ENCODE peak calls at places on chromosomes 3 and 15, in ten cellular contexts. One of them, this sample, is unnamed.

GRCh38 chr15:27747997-27748396 is 351.1 kb downstream of the OCA2 start:
- DNase-seq in Right ventricle myocardium superior: no peak
- DNase-seq in IMR-90: no peak
- DNase-seq in nucleus accumbens: no peak
- DNase-seq in endothelial cell: no peak
- DNase-seq in naive thymus-derived CD8-positive, alpha-beta T cell: no peak
- DNase-seq in mammary epithelial cell: no peak
- DNase-seq in lung microvascular endothelial cell: no peak
- DNase-seq in activated CD8-positive, alpha-beta memory T cell treated with anti-CD3 and anti-CD28 coated beads for 24 hours: no peak
- DNase-seq in stimulated activated CD4-positive, alpha-beta T cell treated with anti-CD3 and anti-CD28 coated beads, Interleukin-4, amount 100 ng/mL, for 4 hours: no peak
- DNase-seq in this sample: no peak

GRCh38 chr15:63532307-63532744 is 27.9 kb downstream of the USP3 start:
- DNase-seq in stimulated activated CD4-positive, alpha-beta T cell treated with anti-CD3 and anti-CD28 coated beads, Interleukin-4, amount 100 ng/mL, for 4 hours: no peak
- DNase-seq in IMR-90: peak
- DNase-seq in lung microvascular endothelial cell: no peak
- DNase-seq in endothelial cell: no peak
- DNase-seq in activated CD8-positive, alpha-beta memory T cell treated with anti-CD3 and anti-CD28 coated beads for 24 hours: no peak
- DNase-seq in nucleus accumbens: no peak
- DNase-seq in mammary epithelial cell: no peak
- DNase-seq in naive thymus-derived CD8-positive, alpha-beta T cell: no peak
- DNase-seq in Right ventricle myocardium superior: no peak
- DNase-seq in this sample: no peak

GRCh38 chr3:57158813-57159678 is 6.1 kb downstream of the IL17RD start:
- DNase-seq in lung microvascular endothelial cell: peak
- DNase-seq in nucleus accumbens: no peak
- DNase-seq in mammary epithelial cell: peak
- DNase-seq in activated CD8-positive, alpha-beta memory T cell treated with anti-CD3 and anti-CD28 coated beads for 24 hours: no peak
- DNase-seq in naive thymus-derived CD8-positive, alpha-beta T cell: no peak
- DNase-seq in endothelial cell: peak
- DNase-seq in stimulated activated CD4-positive, alpha-beta T cell treated with anti-CD3 and anti-CD28 coated beads, Interleukin-4, amount 100 ng/mL, for 4 hours: no peak
- DNase-seq in Right ventricle myocardium superior: no peak
- DNase-seq in IMR-90: no peak
- DNase-seq in this sample: no peak

GRCh38 chr3:160668454-160668853 is 8.5 kb upstream of the ARL14 start:
- DNase-seq in activated CD8-positive, alpha-beta memory T cell treated with anti-CD3 and anti-CD28 coated beads for 24 hours: no peak
- DNase-seq in Right ventricle myocardium superior: no peak
- DNase-seq in lung microvascular endothelial cell: no peak
- DNase-seq in endothelial cell: no peak
- DNase-seq in nucleus accumbens: no peak
- DNase-seq in mammary epithelial cell: no peak
- DNase-seq in stimulated activated CD4-positive, alpha-beta T cell treated with anti-CD3 and anti-CD28 coated beads, Interleukin-4, amount 100 ng/mL, for 4 hours: no peak
- DNase-seq in IMR-90: no peak
- DNase-seq in naive thymus-derived CD8-positive, alpha-beta T cell: no peak
- DNase-seq in this sample: no peak

GRCh38 chr15:99486371-99487336 is 79.1 kb upstream of the MEF2A start:
- DNase-seq in Right ventricle myocardium superior: peak
- DNase-seq in mammary epithelial cell: peak
- DNase-seq in activated CD8-positive, alpha-beta memory T cell treated with anti-CD3 and anti-CD28 coated beads for 24 hours: no peak
- DNase-seq in naive thymus-derived CD8-positive, alpha-beta T cell: no peak
- DNase-seq in lung microvascular endothelial cell: peak
- DNase-seq in endothelial cell: peak
- DNase-seq in nucleus accumbens: no peak
- DNase-seq in stimulated activated CD4-positive, alpha-beta T cell treated with anti-CD3 and anti-CD28 coated beads, Interleukin-4, amount 100 ng/mL, for 4 hours: no peak
- DNase-seq in IMR-90: peak
- DNase-seq in this sample: no peak

GRCh38 chr15:100602064-100602821 is at the start of the genes ASB7 and LINS1:
- DNase-seq in naive thymus-derived CD8-positive, alpha-beta T cell: peak
- DNase-seq in IMR-90: peak
- DNase-seq in nucleus accumbens: peak
- DNase-seq in Right ventricle myocardium superior: peak
- DNase-seq in activated CD8-positive, alpha-beta memory T cell treated with anti-CD3 and anti-CD28 coated beads for 24 hours: peak
- DNase-seq in mammary epithelial cell: peak
- DNase-seq in endothelial cell: peak
- DNase-seq in lung microvascular endothelial cell: peak
- DNase-seq in stimulated activated CD4-positive, alpha-beta T cell treated with anti-CD3 and anti-CD28 coated beads, Interleukin-4, amount 100 ng/mL, for 4 hours: peak
- DNase-seq in this sample: peak

GRCh38 chr3:195163719-195164572 is 107.0 kb downstream of the XXYLT1 start:
- DNase-seq in mammary epithelial cell: no peak
- DNase-seq in IMR-90: no peak
- DNase-seq in stimulated activated CD4-positive, alpha-beta T cell treated with anti-CD3 and anti-CD28 coated beads, Interleukin-4, amount 100 ng/mL, for 4 hours: no peak
- DNase-seq in activated CD8-positive, alpha-beta memory T cell treated with anti-CD3 and anti-CD28 coated beads for 24 hours: no peak
- DNase-seq in naive thymus-derived CD8-positive, alpha-beta T cell: no peak
- DNase-seq in nucleus accumbens: no peak
- DNase-seq in endothelial cell: no peak
- DNase-seq in Right ventricle myocardium superior: no peak
- DNase-seq in lung microvascular endothelial cell: no peak
- DNase-seq in this sample: no peak

GRCh38 chr3:160676547-160677303 is at the start of gene ARL14:
- DNase-seq in naive thymus-derived CD8-positive, alpha-beta T cell: no peak
- DNase-seq in activated CD8-positive, alpha-beta memory T cell treated with anti-CD3 and anti-CD28 coated beads for 24 hours: no peak
- DNase-seq in stimulated activated CD4-positive, alpha-beta T cell treated with anti-CD3 and anti-CD28 coated beads, Interleukin-4, amount 100 ng/mL, for 4 hours: no peak
- DNase-seq in Right ventricle myocardium superior: no peak
- DNase-seq in nucleus accumbens: no peak
- DNase-seq in mammary epithelial cell: peak
- DNase-seq in lung microvascular endothelial cell: peak
- DNase-seq in endothelial cell: no peak
- DNase-seq in IMR-90: peak
- DNase-seq in this sample: no peak

GRCh38 chr3:105606052-105606451 is 239.3 kb downstream of the ALCAM start:
- DNase-seq in mammary epithelial cell: peak
- DNase-seq in naive thymus-derived CD8-positive, alpha-beta T cell: no peak
- DNase-seq in endothelial cell: no peak
- DNase-seq in stimulated activated CD4-positive, alpha-beta T cell treated with anti-CD3 and anti-CD28 coated beads, Interleukin-4, amount 100 ng/mL, for 4 hours: no peak
- DNase-seq in activated CD8-positive, alpha-beta memory T cell treated with anti-CD3 and anti-CD28 coated beads for 24 hours: no peak
- DNase-seq in lung microvascular endothelial cell: no peak
- DNase-seq in Right ventricle myocardium superior: no peak
- DNase-seq in IMR-90: peak
- DNase-seq in nucleus accumbens: no peak
- DNase-seq in this sample: no peak

GRCh38 chr15:38885001-38885400 is 320.4 kb upstream of the RASGRP1 start:
- DNase-seq in naive thymus-derived CD8-positive, alpha-beta T cell: no peak
- DNase-seq in activated CD8-positive, alpha-beta memory T cell treated with anti-CD3 and anti-CD28 coated beads for 24 hours: no peak
- DNase-seq in endothelial cell: no peak
- DNase-seq in stimulated activated CD4-positive, alpha-beta T cell treated with anti-CD3 and anti-CD28 coated beads, Interleukin-4, amount 100 ng/mL, for 4 hours: no peak
- DNase-seq in mammary epithelial cell: peak
- DNase-seq in Right ventricle myocardium superior: no peak
- DNase-seq in lung microvascular endothelial cell: peak
- DNase-seq in nucleus accumbens: no peak
- DNase-seq in IMR-90: peak
- DNase-seq in this sample: no peak

GRCh38 chr15:73954188-73955145 is 28.2 kb downstream of the LOXL1 start:
- DNase-seq in lung microvascular endothelial cell: no peak
- DNase-seq in stimulated activated CD4-positive, alpha-beta T cell treated with anti-CD3 and anti-CD28 coated beads, Interleukin-4, amount 100 ng/mL, for 4 hours: no peak
- DNase-seq in naive thymus-derived CD8-positive, alpha-beta T cell: no peak
- DNase-seq in IMR-90: no peak
- DNase-seq in mammary epithelial cell: no peak
- DNase-seq in endothelial cell: no peak
- DNase-seq in activated CD8-positive, alpha-beta memory T cell treated with anti-CD3 and anti-CD28 coated beads for 24 hours: no peak
- DNase-seq in Right ventricle myocardium superior: no peak
- DNase-seq in nucleus accumbens: no peak
- DNase-seq in this sample: no peak

GRCh38 chr15:76185716-76186115 is 125.6 kb downstream of the ETFA start:
- DNase-seq in lung microvascular endothelial cell: peak
- DNase-seq in stimulated activated CD4-positive, alpha-beta T cell treated with anti-CD3 and anti-CD28 coated beads, Interleukin-4, amount 100 ng/mL, for 4 hours: no peak
- DNase-seq in Right ventricle myocardium superior: no peak
- DNase-seq in mammary epithelial cell: peak
- DNase-seq in nucleus accumbens: no peak
- DNase-seq in activated CD8-positive, alpha-beta memory T cell treated with anti-CD3 and anti-CD28 coated beads for 24 hours: no peak
- DNase-seq in IMR-90: peak
- DNase-seq in naive thymus-derived CD8-positive, alpha-beta T cell: no peak
- DNase-seq in endothelial cell: peak
- DNase-seq in this sample: no peak

GRCh38 chr3:124174910-124175874 is 183.3 kb upstream of the ROPN1 start:
- DNase-seq in activated CD8-positive, alpha-beta memory T cell treated with anti-CD3 and anti-CD28 coated beads for 24 hours: no peak
- DNase-seq in endothelial cell: no peak
- DNase-seq in mammary epithelial cell: no peak
- DNase-seq in nucleus accumbens: no peak
- DNase-seq in stimulated activated CD4-positive, alpha-beta T cell treated with anti-CD3 and anti-CD28 coated beads, Interleukin-4, amount 100 ng/mL, for 4 hours: no peak
- DNase-seq in Right ventricle myocardium superior: no peak
- DNase-seq in lung microvascular endothelial cell: no peak
- DNase-seq in IMR-90: no peak
- DNase-seq in naive thymus-derived CD8-positive, alpha-beta T cell: no peak
- DNase-seq in this sample: no peak

GRCh38 chr3:185280572-185281365 is 26.9 kb upstream of the EHHADH start:
- DNase-seq in lung microvascular endothelial cell: peak
- DNase-seq in activated CD8-positive, alpha-beta memory T cell treated with anti-CD3 and anti-CD28 coated beads for 24 hours: no peak
- DNase-seq in endothelial cell: no peak
- DNase-seq in mammary epithelial cell: peak
- DNase-seq in nucleus accumbens: no peak
- DNase-seq in stimulated activated CD4-positive, alpha-beta T cell treated with anti-CD3 and anti-CD28 coated beads, Interleukin-4, amount 100 ng/mL, for 4 hours: no peak
- DNase-seq in Right ventricle myocardium superior: no peak
- DNase-seq in naive thymus-derived CD8-positive, alpha-beta T cell: no peak
- DNase-seq in IMR-90: peak
- DNase-seq in this sample: no peak

GRCh38 chr3:10547841-10548783 is 42.7 kb upstream of the ATP2B2 start:
- DNase-seq in mammary epithelial cell: peak
- DNase-seq in lung microvascular endothelial cell: no peak
- DNase-seq in nucleus accumbens: no peak
- DNase-seq in endothelial cell: no peak
- DNase-seq in IMR-90: no peak
- DNase-seq in activated CD8-positive, alpha-beta memory T cell treated with anti-CD3 and anti-CD28 coated beads for 24 hours: peak
- DNase-seq in Right ventricle myocardium superior: no peak
- DNase-seq in stimulated activated CD4-positive, alpha-beta T cell treated with anti-CD3 and anti-CD28 coated beads, Interleukin-4, amount 100 ng/mL, for 4 hours: no peak
- DNase-seq in naive thymus-derived CD8-positive, alpha-beta T cell: no peak
- DNase-seq in this sample: no peak

GRCh38 chr15:80325206-80325605 is 73.2 kb upstream of the CTXND1 start:
- DNase-seq in endothelial cell: no peak
- DNase-seq in IMR-90: no peak
- DNase-seq in stimulated activated CD4-positive, alpha-beta T cell treated with anti-CD3 and anti-CD28 coated beads, Interleukin-4, amount 100 ng/mL, for 4 hours: no peak
- DNase-seq in naive thymus-derived CD8-positive, alpha-beta T cell: no peak
- DNase-seq in lung microvascular endothelial cell: no peak
- DNase-seq in activated CD8-positive, alpha-beta memory T cell treated with anti-CD3 and anti-CD28 coated beads for 24 hours: no peak
- DNase-seq in mammary epithelial cell: no peak
- DNase-seq in nucleus accumbens: no peak
- DNase-seq in Right ventricle myocardium superior: no peak
- DNase-seq in this sample: no peak

GRCh38 chr3:172148702-172149565 is 109.6 kb downstream of the FNDC3B start:
- DNase-seq in endothelial cell: no peak
- DNase-seq in naive thymus-derived CD8-positive, alpha-beta T cell: no peak
- DNase-seq in mammary epithelial cell: no peak
- DNase-seq in IMR-90: no peak
- DNase-seq in activated CD8-positive, alpha-beta memory T cell treated with anti-CD3 and anti-CD28 coated beads for 24 hours: no peak
- DNase-seq in stimulated activated CD4-positive, alpha-beta T cell treated with anti-CD3 and anti-CD28 coated beads, Interleukin-4, amount 100 ng/mL, for 4 hours: no peak
- DNase-seq in nucleus accumbens: no peak
- DNase-seq in Right ventricle myocardium superior: no peak
- DNase-seq in lung microvascular endothelial cell: peak
- DNase-seq in this sample: no peak

GRCh38 chr15:74400915-74401757 is 32.6 kb downstream of the SEMA7A start:
- DNase-seq in stimulated activated CD4-positive, alpha-beta T cell treated with anti-CD3 and anti-CD28 coated beads, Interleukin-4, amount 100 ng/mL, for 4 hours: no peak
- DNase-seq in naive thymus-derived CD8-positive, alpha-beta T cell: no peak
- DNase-seq in endothelial cell: no peak
- DNase-seq in activated CD8-positive, alpha-beta memory T cell treated with anti-CD3 and anti-CD28 coated beads for 24 hours: peak
- DNase-seq in IMR-90: no peak
- DNase-seq in mammary epithelial cell: peak
- DNase-seq in nucleus accumbens: no peak
- DNase-seq in lung microvascular endothelial cell: no peak
- DNase-seq in Right ventricle myocardium superior: no peak
- DNase-seq in this sample: no peak

GRCh38 chr15:22918056-22918455 is 62.1 kb downstream of the CYFIP1 start:
- DNase-seq in activated CD8-positive, alpha-beta memory T cell treated with anti-CD3 and anti-CD28 coated beads for 24 hours: no peak
- DNase-seq in endothelial cell: no peak
- DNase-seq in mammary epithelial cell: peak
- DNase-seq in Right ventricle myocardium superior: no peak
- DNase-seq in nucleus accumbens: no peak
- DNase-seq in IMR-90: peak
- DNase-seq in lung microvascular endothelial cell: peak
- DNase-seq in naive thymus-derived CD8-positive, alpha-beta T cell: no peak
- DNase-seq in stimulated activated CD4-positive, alpha-beta T cell treated with anti-CD3 and anti-CD28 coated beads, Interleukin-4, amount 100 ng/mL, for 4 hours: no peak
- DNase-seq in this sample: no peak

GRCh38 chr3:81218023-81218422 is 543.4 kb downstream of the GBE1 start:
- DNase-seq in naive thymus-derived CD8-positive, alpha-beta T cell: no peak
- DNase-seq in activated CD8-positive, alpha-beta memory T cell treated with anti-CD3 and anti-CD28 coated beads for 24 hours: no peak
- DNase-seq in lung microvascular endothelial cell: peak
- DNase-seq in IMR-90: no peak
- DNase-seq in stimulated activated CD4-positive, alpha-beta T cell treated with anti-CD3 and anti-CD28 coated beads, Interleukin-4, amount 100 ng/mL, for 4 hours: no peak
- DNase-seq in Right ventricle myocardium superior: no peak
- DNase-seq in mammary epithelial cell: no peak
- DNase-seq in endothelial cell: peak
- DNase-seq in nucleus accumbens: no peak
- DNase-seq in this sample: peak